ENCODE peak calls at places on chromosomes 2 and 18, in seven cellular contexts. C, G, V, A, J, B and R are unnamed samples.

GRCh38 chr2:44902178-44902577 is 39.3 kb upstream of the SIX3 start:
- DNase-seq in G (no peak), J (no peak), A (no peak), B (no peak), V (no peak), C (no peak), R (no peak)

GRCh38 chr2:109609352-109610024 is 4.3 kb downstream of the SEPTIN10 start:
- DNase-seq in A (peak), C (peak), V (no peak), B (no peak), J (no peak), G (no peak), R (no peak)

GRCh38 chr2:149290662-149291061 is 39.7 kb upstream of the LYPD6 start:
- DNase-seq in J (no peak), V (no peak), A (no peak), C (no peak), B (no peak), G (no peak), R (no peak)

GRCh38 chr2:130380096-130380934 is 24.5 kb downstream of the PTPN18 start:
- DNase-seq in G (no peak), J (no peak), V (no peak), C (no peak), B (no peak), A (no peak), R (no peak)

GRCh38 chr2:56077352-56077915 is 106.4 kb upstream of the CCDC85A start:
- DNase-seq in J (peak), A (peak), B (peak), V (no peak), G (no peak), C (peak), R (peak)

GRCh38 chr2:3348771-3349170 is 28.8 kb downstream of the EIPR1 start:
- DNase-seq in V (no peak), G (no peak), B (no peak), J (no peak), C (no peak), A (no peak), R (no peak)

GRCh38 chr18:79950440-79951341 is 762 bp downstream of the SLC66A2 start:
- DNase-seq in B (no peak), V (no peak), A (no peak), C (peak), G (peak), J (peak), R (peak)

GRCh38 chr2:20231632-20232031 is 6.7 kb upstream of the SDC1 start:
- DNase-seq in B (peak), G (no peak), A (peak), C (no peak), J (peak), V (peak), R (no peak)

GRCh38 chr2:157304811-157305712 is 20.6 kb downstream of the ERMN start:
- DNase-seq in C (peak), B (peak), J (no peak), V (no peak), G (no peak), A (peak), R (no peak)

GRCh38 chr2:12047761-12048160 is 301.3 kb downstream of the LPIN1 start:
- DNase-seq in A (no peak), C (no peak), G (no peak), B (no peak), V (no peak), J (no peak), R (no peak)

GRCh38 chr2:12052771-12053170 is 306.3 kb downstream of the LPIN1 start:
- DNase-seq in J (no peak), A (no peak), G (no peak), B (no peak), V (no peak), C (no peak), R (no peak)

GRCh38 chr2:12048551-12048950 is 302.1 kb downstream of the LPIN1 start:
- DNase-seq in J (no peak), A (no peak), V (no peak), C (peak), B (peak), G (no peak), R (no peak)

GRCh38 chr2:12051831-12052230 is 305.4 kb downstream of the LPIN1 start:
- DNase-seq in B (no peak), G (no peak), V (no peak), C (no peak), J (no peak), A (peak), R (no peak)

GRCh38 chr2:12050381-12050780 is 303.9 kb downstream of the LPIN1 start:
- DNase-seq in G (peak), B (no peak), A (peak), V (no peak), C (no peak), J (no peak), R (no peak)
- TF ChIP-seq CTCF in G (no peak), B (no peak), A (no peak), V (no peak), C (no peak), J (no peak), R (peak)

DNA sequence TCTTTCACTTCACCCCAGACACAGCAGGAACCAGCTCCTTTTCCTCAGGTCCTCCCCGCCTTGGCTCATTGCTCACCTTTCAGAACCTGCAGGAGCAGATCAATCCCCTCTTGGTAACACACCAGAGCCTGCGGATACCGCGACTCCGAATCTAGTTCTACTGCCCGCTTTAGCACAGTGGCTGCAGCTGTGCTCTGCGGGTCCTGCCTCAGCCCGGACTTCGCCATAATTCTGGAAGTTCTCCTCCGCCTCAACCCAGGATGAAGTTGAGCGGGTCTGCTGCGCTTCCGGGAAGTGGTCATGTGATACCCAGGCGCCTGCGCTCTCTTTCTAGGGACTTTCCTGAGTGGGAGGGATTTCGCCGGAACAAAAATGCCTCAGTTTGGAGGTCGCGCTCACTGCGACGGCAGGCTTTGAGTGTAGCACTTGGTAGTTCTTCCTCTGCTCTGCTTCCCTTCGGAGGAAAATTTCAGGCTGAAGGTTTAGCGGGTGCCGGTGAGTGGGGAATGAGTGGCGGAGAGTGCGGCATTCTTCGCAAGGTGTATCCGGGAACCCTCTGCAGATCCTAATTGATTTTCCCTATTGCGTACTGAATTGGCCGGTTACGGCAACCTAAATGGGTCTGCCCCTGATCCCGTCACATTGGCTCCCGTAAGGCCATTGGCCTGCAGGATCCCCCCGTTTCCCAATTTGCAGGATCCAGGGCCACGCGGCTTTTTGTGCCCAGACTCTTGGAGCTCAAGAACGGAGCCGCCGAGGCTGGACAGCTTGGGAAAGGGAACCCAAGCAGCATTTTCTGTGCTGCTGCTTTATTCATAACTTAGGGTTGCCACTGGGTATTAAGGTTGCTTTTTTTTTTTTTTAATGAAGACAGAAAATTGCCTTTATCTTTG is at the start of the genes MITD1 and MRPL30:
- DNase-seq in B (peak), V (peak), A (peak), C (peak), G (peak), J (peak), R (peak)
- TF ChIP-seq CTCF in B (no peak), V (no peak), A (no peak), C (no peak), G (no peak), J (no peak), R (no peak)

GRCh38 chr2:24919100-24919976 is 699 bp downstream of the ADCY3 start:
- DNase-seq in C (peak), B (peak), G (peak), V (no peak), J (no peak), A (no peak), R (peak)

GRCh38 chr2:24923106-24923505 is 3.1 kb upstream of the ADCY3 start:
- DNase-seq in V (no peak), G (no peak), J (no peak), C (no peak), B (no peak), A (no peak), R (no peak)

GRCh38 chr2:24922556-24922955 is 2.5 kb upstream of the ADCY3 start:
- DNase-seq in C (no peak), B (no peak), V (no peak), A (no peak), G (no peak), J (no peak), R (no peak)

GRCh38 chr2:24919977-24920812 is at the start of gene ADCY3:
- DNase-seq in J (peak), G (peak), A (no peak), B (peak), V (no peak), C (peak), R (peak)

DNA sequence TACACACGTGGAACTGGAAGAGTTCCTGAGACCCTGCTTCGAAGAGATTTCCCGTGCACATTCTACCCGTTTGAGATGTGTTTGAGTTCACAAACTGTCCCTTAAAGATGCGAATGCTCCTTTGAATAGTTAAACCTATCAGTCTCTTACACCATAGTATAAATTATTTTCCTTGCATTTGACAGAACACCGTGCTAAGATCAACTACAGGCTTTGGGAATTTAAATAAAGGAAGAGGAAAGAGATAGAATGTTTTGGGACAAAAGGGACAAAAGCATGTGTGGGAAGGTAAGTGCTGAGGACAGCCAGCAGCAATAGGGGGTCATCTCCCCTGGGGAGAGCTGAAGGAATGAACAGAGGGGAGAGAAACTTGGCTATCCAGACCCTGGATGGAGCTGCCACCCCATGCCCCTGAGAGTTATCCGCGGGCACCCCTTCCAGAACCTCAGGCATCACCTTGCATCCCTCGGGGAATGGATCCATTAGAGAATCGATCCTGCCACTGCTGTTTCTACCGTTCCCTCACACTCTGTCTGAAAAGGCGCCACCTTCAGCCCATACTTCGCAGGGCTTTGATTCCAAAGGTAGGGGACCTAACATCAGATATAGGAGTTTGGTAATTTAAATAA is 890 bp upstream of the ADCY3 start:
- DNase-seq in A (no peak), B (peak), C (no peak), G (peak), J (no peak), V (no peak), R (no peak)
- TF ChIP-seq CTCF in A (peak), B (peak), C (no peak), G (peak), J (no peak), V (peak), R (peak)

GRCh38 chr2:9735335-9735734 is 104.5 kb upstream of the YWHAQ start:
- DNase-seq in V (no peak), G (no peak), A (no peak), B (no peak), C (no peak), J (no peak), R (no peak)

GRCh38 chr2:9738062-9738717 is 105.1 kb upstream of the TAF1B start:
- DNase-seq in G (no peak), A (no peak), C (no peak), B (no peak), J (no peak), V (no peak), R (peak)

GRCh38 chr2:9737053-9737875 is 106.0 kb upstream of the TAF1B start:
- DNase-seq in A (peak), B (no peak), V (no peak), J (no peak), G (no peak), C (no peak), R (peak)

GRCh38 chr2:9734308-9734707 is 103.5 kb upstream of the YWHAQ start:
- DNase-seq in J (no peak), C (no peak), B (no peak), A (no peak), G (no peak), V (no peak), R (no peak)

DNA sequence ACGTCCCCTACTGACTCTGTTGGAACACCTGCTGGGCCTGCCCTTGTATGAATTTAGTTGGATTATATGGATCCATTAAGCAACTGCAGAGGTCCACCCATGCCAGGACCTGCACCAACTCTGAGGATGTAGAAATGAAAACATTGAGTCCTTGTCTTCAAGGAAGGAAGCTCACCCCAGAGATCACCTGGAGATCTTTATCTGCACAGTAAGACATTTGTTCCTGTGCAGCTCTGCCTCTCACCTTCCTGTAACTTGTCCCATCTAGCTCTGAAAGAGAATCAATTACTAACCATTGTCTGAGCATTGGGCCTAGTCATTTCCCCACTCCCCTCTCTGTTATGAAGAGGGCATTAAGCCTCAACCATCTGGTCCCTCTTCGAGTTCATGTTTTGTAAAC is 105.2 kb upstream of the YWHAQ start:
- DNase-seq in V (no peak), A (no peak), B (no peak), C (no peak), J (no peak), G (no peak), R (no peak)
- TF ChIP-seq CTCF in V (no peak), A (no peak), B (no peak), C (no peak), J (no peak), G (no peak), R (peak)

DNA sequence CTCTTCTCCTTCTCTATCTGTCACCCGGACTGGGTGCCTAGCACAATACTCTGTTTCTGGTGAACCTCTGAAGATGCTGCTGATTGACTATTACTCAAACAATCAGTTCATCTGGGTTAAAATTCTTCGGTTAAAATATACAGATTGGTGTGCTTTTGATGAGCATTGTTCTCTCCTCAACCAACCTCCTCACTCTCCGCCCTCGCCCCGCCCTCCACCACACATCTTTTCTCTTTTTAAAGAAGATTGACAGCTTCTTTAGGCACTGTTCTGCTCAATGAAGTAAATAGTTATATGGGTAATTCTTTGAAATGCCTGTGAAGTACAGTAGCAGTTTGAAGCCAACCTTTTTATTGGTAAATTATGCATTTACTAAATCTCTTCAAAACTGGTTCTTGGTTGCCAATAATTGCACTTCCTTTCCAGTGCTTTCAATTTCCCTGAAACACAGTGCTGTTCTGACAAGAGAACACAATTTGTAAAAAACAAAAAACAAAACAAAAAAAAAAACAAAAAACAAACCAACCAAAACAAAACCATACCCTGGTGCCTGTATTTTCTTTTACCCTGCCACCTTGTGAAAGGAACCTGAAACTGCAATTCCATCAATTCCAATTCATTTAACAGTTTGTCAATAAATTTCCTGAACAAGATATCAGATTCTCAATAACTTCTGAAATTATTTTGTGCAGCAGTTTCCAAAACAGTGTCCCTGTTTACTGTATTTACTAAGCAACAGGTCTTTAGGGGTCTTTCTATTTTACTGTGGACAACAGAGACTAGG is 188.6 kb downstream of the LRP1B start:
- DNase-seq in B (no peak), A (no peak), J (no peak), G (no peak), C (no peak), V (no peak), R (no peak)
- TF ChIP-seq CTCF in B (peak), A (peak), J (no peak), G (no peak), C (peak), V (peak), R (peak)

DNA sequence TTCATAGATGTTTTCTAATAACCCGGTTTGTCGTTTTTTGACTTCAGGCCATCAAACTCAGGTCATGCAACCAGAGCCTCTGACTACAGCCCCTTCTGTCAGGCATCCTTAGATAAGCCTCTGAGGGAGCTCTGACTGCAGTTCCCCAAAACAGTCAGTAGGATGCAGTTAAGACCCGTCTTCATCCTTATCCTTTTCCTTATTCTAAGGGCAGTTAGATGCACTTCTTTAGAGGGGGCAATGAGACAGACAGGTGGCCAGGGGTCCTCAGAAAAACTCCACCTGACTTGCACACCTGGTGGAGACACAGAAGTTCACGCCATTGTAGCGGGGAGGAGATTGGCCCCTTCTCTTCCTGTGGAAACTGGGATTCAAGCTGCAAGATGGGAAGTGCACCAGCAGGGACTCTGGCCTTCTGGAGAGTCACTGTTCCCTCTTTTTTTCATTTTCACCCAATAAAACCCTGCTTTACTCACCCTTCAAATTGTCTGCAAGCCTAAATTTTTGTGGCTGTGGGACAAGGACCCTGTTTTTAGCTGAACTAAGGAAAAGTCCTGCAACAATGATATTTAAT is 104.8 kb upstream of the TFPI start:
- DNase-seq in J (no peak), C (peak), A (peak), V (no peak), G (no peak), B (peak), R (no peak)
- TF ChIP-seq CTCF in J (peak), C (peak), A (peak), V (peak), G (no peak), B (peak), R (peak)

DNA sequence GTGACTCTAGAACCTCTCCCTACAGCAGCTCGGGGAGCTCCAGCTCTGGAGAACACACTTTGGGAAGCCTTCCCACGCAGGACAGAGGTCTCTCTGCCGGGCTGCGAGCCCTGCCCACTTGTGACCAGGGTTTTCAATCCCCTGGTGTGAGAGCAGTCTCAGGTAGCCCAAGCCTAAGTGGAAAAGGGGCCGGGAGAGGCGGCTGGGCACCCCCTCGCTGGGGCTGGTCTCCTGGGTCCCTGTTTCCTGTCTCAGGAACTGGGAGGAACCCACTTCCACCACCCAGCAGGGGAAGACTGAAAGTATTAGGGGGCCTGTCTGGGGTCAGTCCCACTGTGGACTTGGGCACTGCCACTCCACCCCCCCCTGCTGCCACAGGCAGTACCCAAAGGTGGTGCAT is 69.9 kb downstream of the RRM2 start:
- DNase-seq in C (no peak), A (no peak), B (no peak), J (no peak), G (no peak), V (no peak), R (no peak)
- TF ChIP-seq CTCF in C (no peak), A (no peak), B (no peak), J (no peak), G (no peak), V (no peak), R (no peak)